ENCODE peak calls at places on chromosomes 3 and 15, in five cellular contexts. One of them, this sample, is unnamed.

GRCh38 chr3:139218046-139218445 is 125.8 kb upstream of the MRPS22 start:
- DNase-seq in SK-N-SH: no peak
- DNase-seq in K562: no peak
- DNase-seq in right atrium auricular region: no peak
- DNase-seq in fibroblast of pulmonary artery: no peak
- DNase-seq in this sample: no peak

GRCh38 chr15:90336705-90337141 is 15.4 kb upstream of the ZNF774 start:
- DNase-seq in fibroblast of pulmonary artery: no peak
- DNase-seq in K562: no peak
- DNase-seq in right atrium auricular region: no peak
- DNase-seq in SK-N-SH: no peak
- DNase-seq in this sample: peak

GRCh38 chr15:56047354-56047753 is 53.9 kb upstream of the NEDD4 start:
- DNase-seq in SK-N-SH: no peak
- DNase-seq in fibroblast of pulmonary artery: peak
- DNase-seq in K562: no peak
- DNase-seq in right atrium auricular region: no peak
- DNase-seq in this sample: peak

GRCh38 chr3:42024578-42025387 is 62.9 kb upstream of the ULK4 start:
- DNase-seq in right atrium auricular region: peak
- DNase-seq in K562: no peak
- DNase-seq in fibroblast of pulmonary artery: peak
- DNase-seq in SK-N-SH: peak
- DNase-seq in this sample: no peak

GRCh38 chr3:117411991-117412390 is 702.4 kb downstream of the TUSC7 start:
- DNase-seq in right atrium auricular region: no peak
- DNase-seq in K562: no peak
- DNase-seq in fibroblast of pulmonary artery: no peak
- DNase-seq in SK-N-SH: no peak
- DNase-seq in this sample: no peak

GRCh38 chr3:37031115-37031682 is 37.9 kb downstream of the MLH1 start:
- DNase-seq in fibroblast of pulmonary artery: no peak
- DNase-seq in right atrium auricular region: no peak
- DNase-seq in SK-N-SH: no peak
- DNase-seq in K562: no peak
- DNase-seq in this sample: no peak

GRCh38 chr15:25180606-25181289 is 226.0 kb downstream of the SNRPN start:
- DNase-seq in K562: no peak
- DNase-seq in SK-N-SH: no peak
- DNase-seq in right atrium auricular region: peak
- DNase-seq in fibroblast of pulmonary artery: no peak
- DNase-seq in this sample: no peak

GRCh38 chr15:41935566-41936020 is 36.8 kb downstream of the EHD4 start:
- DNase-seq in K562: no peak
- DNase-seq in SK-N-SH: no peak
- DNase-seq in fibroblast of pulmonary artery: no peak
- DNase-seq in right atrium auricular region: no peak
- DNase-seq in this sample: no peak

GRCh38 chr15:101250331-101250730 is 1.5 kb downstream of the CHSY1 start:
- DNase-seq in fibroblast of pulmonary artery: peak
- DNase-seq in K562: no peak
- DNase-seq in right atrium auricular region: no peak
- DNase-seq in SK-N-SH: no peak
- DNase-seq in this sample: peak

GRCh38 chr3:57787867-57788623 is 31.9 kb downstream of the SLMAP start:
- DNase-seq in K562: peak
- DNase-seq in right atrium auricular region: no peak
- DNase-seq in fibroblast of pulmonary artery: peak
- DNase-seq in SK-N-SH: peak
- DNase-seq in this sample: peak

GRCh38 chr15:50145451-50145872 is 26.4 kb upstream of the ATP8B4 start:
- DNase-seq in K562: peak
- DNase-seq in SK-N-SH: peak
- DNase-seq in fibroblast of pulmonary artery: peak
- DNase-seq in right atrium auricular region: no peak
- DNase-seq in this sample: peak

GRCh38 chr15:62950455-62950854 is 92.1 kb upstream of the TPM1 start:
- DNase-seq in K562: no peak
- DNase-seq in fibroblast of pulmonary artery: no peak
- DNase-seq in right atrium auricular region: no peak
- DNase-seq in SK-N-SH: peak
- DNase-seq in this sample: no peak

GRCh38 chr15:26132786-26133185 is 269.7 kb upstream of the ATP10A start:
- DNase-seq in right atrium auricular region: no peak
- DNase-seq in K562: no peak
- DNase-seq in SK-N-SH: no peak
- DNase-seq in fibroblast of pulmonary artery: no peak
- DNase-seq in this sample: no peak

GRCh38 chr3:31929826-31930502 is 51.1 kb downstream of the OSBPL10 start:
- DNase-seq in fibroblast of pulmonary artery: no peak
- DNase-seq in right atrium auricular region: no peak
- DNase-seq in SK-N-SH: no peak
- DNase-seq in K562: no peak
- DNase-seq in this sample: no peak

GRCh38 chr3:122560680-122561079 is 3.4 kb downstream of the PARP9 start:
- DNase-seq in SK-N-SH: peak
- DNase-seq in K562: peak
- DNase-seq in fibroblast of pulmonary artery: peak
- DNase-seq in right atrium auricular region: no peak
- DNase-seq in this sample: peak

GRCh38 chr3:31213869-31214486 is 318.7 kb upstream of the STT3B start:
- DNase-seq in SK-N-SH: no peak
- DNase-seq in fibroblast of pulmonary artery: no peak
- DNase-seq in K562: no peak
- DNase-seq in right atrium auricular region: no peak
- DNase-seq in this sample: no peak

GRCh38 chr3:189132125-189132744 is 39.5 kb upstream of the TPRG1 start:
- DNase-seq in K562: no peak
- DNase-seq in right atrium auricular region: peak
- DNase-seq in fibroblast of pulmonary artery: peak
- DNase-seq in SK-N-SH: no peak
- DNase-seq in this sample: peak

GRCh38 chr3:176789281-176789705 is 408.0 kb downstream of the TBL1XR1 start:
- DNase-seq in SK-N-SH: no peak
- DNase-seq in K562: no peak
- DNase-seq in right atrium auricular region: no peak
- DNase-seq in fibroblast of pulmonary artery: no peak
- DNase-seq in this sample: no peak

GRCh38 chr15:76366714-76367113 is 30.1 kb downstream of the ISL2 start:
- DNase-seq in right atrium auricular region: no peak
- DNase-seq in fibroblast of pulmonary artery: no peak
- DNase-seq in SK-N-SH: no peak
- DNase-seq in K562: no peak
- DNase-seq in this sample: no peak

GRCh38 chr15:60720493-60721231 is 241.7 kb upstream of the ICE2 start:
- DNase-seq in SK-N-SH: no peak
- DNase-seq in K562: no peak
- DNase-seq in right atrium auricular region: no peak
- DNase-seq in fibroblast of pulmonary artery: no peak
- DNase-seq in this sample: no peak

GRCh38 chr15:56523521-56523920 is 58.6 kb upstream of the MNS1 start:
- DNase-seq in right atrium auricular region: no peak
- DNase-seq in K562: no peak
- DNase-seq in SK-N-SH: no peak
- DNase-seq in fibroblast of pulmonary artery: no peak
- DNase-seq in this sample: no peak

GRCh38 chr3:188821998-188822397 is 349.8 kb upstream of the TPRG1 start:
- DNase-seq in right atrium auricular region: no peak
- DNase-seq in SK-N-SH: no peak
- DNase-seq in K562: no peak
- DNase-seq in fibroblast of pulmonary artery: no peak
- DNase-seq in this sample: no peak

GRCh38 chr3:187098925-187099512 is 40.3 kb downstream of the RPL39L start:
- DNase-seq in K562: no peak
- DNase-seq in fibroblast of pulmonary artery: no peak
- DNase-seq in SK-N-SH: no peak
- DNase-seq in right atrium auricular region: no peak
- DNase-seq in this sample: no peak

GRCh38 chr3:82496890-82497560 is 735.6 kb upstream of the GBE1 start:
- DNase-seq in SK-N-SH: peak
- DNase-seq in fibroblast of pulmonary artery: no peak
- DNase-seq in K562: peak
- DNase-seq in right atrium auricular region: no peak
- DNase-seq in this sample: no peak

GRCh38 chr3:129058441-129059194 is 2.0 kb upstream of the GP9 start:
- DNase-seq in right atrium auricular region: no peak
- DNase-seq in K562: no peak
- DNase-seq in SK-N-SH: no peak
- DNase-seq in fibroblast of pulmonary artery: no peak
- DNase-seq in this sample: no peak

GRCh38 chr15:83462953-83463433 is 15.9 kb downstream of the SH3GL3 start:
- DNase-seq in fibroblast of pulmonary artery: no peak
- DNase-seq in K562: peak
- DNase-seq in SK-N-SH: no peak
- DNase-seq in right atrium auricular region: no peak
- DNase-seq in this sample: no peak

GRCh38 chr3:42489116-42489936 is 13.1 kb upstream of the VIPR1 start:
- DNase-seq in SK-N-SH: no peak
- DNase-seq in right atrium auricular region: peak
- DNase-seq in K562: peak
- DNase-seq in fibroblast of pulmonary artery: no peak
- DNase-seq in this sample: no peak

GRCh38 chr15:45704329-45705249 is 69.8 kb downstream of the SQOR start:
- DNase-seq in fibroblast of pulmonary artery: peak
- DNase-seq in K562: no peak
- DNase-seq in right atrium auricular region: no peak
- DNase-seq in SK-N-SH: peak
- DNase-seq in this sample: peak

GRCh38 chr3:126389112-126389791 is 5.5 kb upstream of the CFAP100 start:
- DNase-seq in right atrium auricular region: peak
- DNase-seq in SK-N-SH: peak
- DNase-seq in K562: peak
- DNase-seq in fibroblast of pulmonary artery: peak
- DNase-seq in this sample: peak

GRCh38 chr3:126391631-126392030 is 3.1 kb upstream of the CFAP100 start:
- DNase-seq in right atrium auricular region: no peak
- DNase-seq in SK-N-SH: peak
- DNase-seq in K562: no peak
- DNase-seq in fibroblast of pulmonary artery: no peak
- DNase-seq in this sample: no peak

GRCh38 chr3:126390201-126390600 is 4.5 kb upstream of the CFAP100 start:
- DNase-seq in K562: no peak
- DNase-seq in fibroblast of pulmonary artery: no peak
- DNase-seq in right atrium auricular region: no peak
- DNase-seq in SK-N-SH: no peak
- DNase-seq in this sample: no peak

GRCh38 chr3:126390751-126391150 is 4.0 kb upstream of the CFAP100 start:
- DNase-seq in SK-N-SH: no peak
- DNase-seq in fibroblast of pulmonary artery: no peak
- DNase-seq in right atrium auricular region: no peak
- DNase-seq in K562: no peak
- DNase-seq in this sample: no peak

DNA sequence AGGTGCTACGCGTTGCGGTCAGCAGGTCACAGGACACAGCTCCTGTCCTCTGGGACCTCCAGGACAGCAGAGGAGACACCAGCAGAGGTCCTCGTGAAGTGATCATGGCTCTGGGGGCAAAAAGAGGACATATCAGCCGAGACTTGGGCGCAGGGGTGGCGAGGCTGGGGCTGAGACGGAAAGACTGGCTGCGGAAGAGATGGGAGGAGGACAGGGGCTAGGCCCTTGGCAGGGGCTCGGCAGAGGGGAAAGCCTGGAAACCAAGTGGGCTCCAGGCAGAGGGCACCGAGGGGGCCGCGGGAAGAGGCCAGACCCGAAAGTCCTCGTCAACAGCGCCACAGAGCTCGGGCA is 4.9 kb upstream of the CFAP100 start:
- DNase-seq in fibroblast of pulmonary artery: no peak
- DNase-seq in right atrium auricular region: no peak
- DNase-seq in K562: no peak
- DNase-seq in SK-N-SH: no peak
- DNase-seq in this sample: no peak
- H3K4me3 ChIP-seq in fibroblast of pulmonary artery: no peak
- H3K4me3 ChIP-seq in right atrium auricular region: no peak
- H3K4me3 ChIP-seq in K562: no peak
- H3K4me3 ChIP-seq in SK-N-SH: no peak
- H3K4me3 ChIP-seq in this sample: no peak

GRCh38 chr3:185363662-185364203 is 797 bp downstream of the MAP3K13 start:
- DNase-seq in fibroblast of pulmonary artery: no peak
- DNase-seq in SK-N-SH: no peak
- DNase-seq in right atrium auricular region: no peak
- DNase-seq in K562: no peak
- DNase-seq in this sample: no peak
- TF ChIP-seq CTCF in fibroblast of pulmonary artery: no peak
- TF ChIP-seq CTCF in SK-N-SH: no peak
- TF ChIP-seq CTCF in right atrium auricular region: no peak
- TF ChIP-seq CTCF in K562: no peak
- TF ChIP-seq CTCF in this sample: no peak

GRCh38 chr3:183826854-183827253 is 1.5 kb upstream of the MAP6D1 start:
- DNase-seq in fibroblast of pulmonary artery: no peak
- DNase-seq in SK-N-SH: no peak
- DNase-seq in right atrium auricular region: no peak
- DNase-seq in K562: no peak
- DNase-seq in this sample: no peak

GRCh38 chr3:183826448-183826847 is 1.1 kb upstream of the MAP6D1 start:
- DNase-seq in SK-N-SH: no peak
- DNase-seq in right atrium auricular region: no peak
- DNase-seq in fibroblast of pulmonary artery: no peak
- DNase-seq in K562: no peak
- DNase-seq in this sample: no peak

GRCh38 chr3:183825380-183826161 is at the start of gene MAP6D1:
- DNase-seq in fibroblast of pulmonary artery: peak
- DNase-seq in K562: no peak
- DNase-seq in SK-N-SH: peak
- DNase-seq in right atrium auricular region: no peak
- DNase-seq in this sample: peak

GRCh38 chr3:183823963-183824362 is 1.4 kb downstream of the MAP6D1 start:
- DNase-seq in right atrium auricular region: no peak
- DNase-seq in SK-N-SH: no peak
- DNase-seq in fibroblast of pulmonary artery: no peak
- DNase-seq in K562: no peak
- DNase-seq in this sample: no peak

GRCh38 chr3:183824761-183825379 is 507 bp downstream of the MAP6D1 start:
- DNase-seq in SK-N-SH: peak
- DNase-seq in fibroblast of pulmonary artery: no peak
- DNase-seq in right atrium auricular region: no peak
- DNase-seq in K562: no peak
- DNase-seq in this sample: no peak
- H3K4me3 ChIP-seq in SK-N-SH: peak
- H3K4me3 ChIP-seq in fibroblast of pulmonary artery: peak
- H3K4me3 ChIP-seq in right atrium auricular region: peak
- H3K4me3 ChIP-seq in K562: no peak
- H3K4me3 ChIP-seq in this sample: peak

GRCh38 chr3:4568831-4569230 is 75.7 kb downstream of the ITPR1 start:
- DNase-seq in K562: no peak
- DNase-seq in fibroblast of pulmonary artery: no peak
- DNase-seq in SK-N-SH: no peak
- DNase-seq in right atrium auricular region: no peak
- DNase-seq in this sample: no peak

GRCh38 chr3:4573153-4573552 is 80.0 kb downstream of the ITPR1 start:
- DNase-seq in fibroblast of pulmonary artery: no peak
- DNase-seq in SK-N-SH: no peak
- DNase-seq in K562: no peak
- DNase-seq in right atrium auricular region: no peak
- DNase-seq in this sample: no peak

GRCh38 chr3:4574426-4574965 is 81.3 kb downstream of the ITPR1 start:
- DNase-seq in K562: no peak
- DNase-seq in SK-N-SH: no peak
- DNase-seq in fibroblast of pulmonary artery: no peak
- DNase-seq in right atrium auricular region: no peak
- DNase-seq in this sample: no peak

GRCh38 chr3:4570840-4571621 is 77.9 kb downstream of the ITPR1 start:
- DNase-seq in SK-N-SH: no peak
- DNase-seq in fibroblast of pulmonary artery: no peak
- DNase-seq in right atrium auricular region: no peak
- DNase-seq in K562: no peak
- DNase-seq in this sample: no peak

GRCh38 chr3:4571690-4572334 is 78.7 kb downstream of the ITPR1 start:
- DNase-seq in K562: no peak
- DNase-seq in SK-N-SH: no peak
- DNase-seq in fibroblast of pulmonary artery: peak
- DNase-seq in right atrium auricular region: no peak
- DNase-seq in this sample: no peak
- TF ChIP-seq CTCF in K562: peak
- TF ChIP-seq CTCF in SK-N-SH: peak
- TF ChIP-seq CTCF in fibroblast of pulmonary artery: peak
- TF ChIP-seq CTCF in right atrium auricular region: peak
- TF ChIP-seq CTCF in this sample: no peak